ENCODE peak calls at places on chromosomes 7 and 10, in ten cellular contexts. One of them, this sample, is unnamed.

GRCh38 chr10:87635498-87636312 is 24.0 kb upstream of the PAPSS2 start:
- DNase-seq in HFFc6: peak
- DNase-seq in activated gamma-delta T cell: no peak
- DNase-seq in endothelial cell of umbilical vein: peak
- DNase-seq in T-helper 9 cell: no peak
- DNase-seq in pons: no peak
- DNase-seq in activated CD4-positive, alpha-beta T cell treated with anti-CD3 and anti-CD28 coated beads, Interleukin-2, amount 50 U/mL, for 4 hours: no peak
- DNase-seq in GM04504: peak
- DNase-seq in T-cell: no peak
- DNase-seq in endodermal cell: no peak
- DNase-seq in this sample: no peak

GRCh38 chr10:132632851-132633684 is 95.5 kb downstream of the INPP5A start:
- DNase-seq in pons: no peak
- DNase-seq in GM04504: no peak
- DNase-seq in activated gamma-delta T cell: no peak
- DNase-seq in activated CD4-positive, alpha-beta T cell treated with anti-CD3 and anti-CD28 coated beads, Interleukin-2, amount 50 U/mL, for 4 hours: no peak
- DNase-seq in endodermal cell: no peak
- DNase-seq in T-helper 9 cell: no peak
- DNase-seq in endothelial cell of umbilical vein: no peak
- DNase-seq in T-cell: no peak
- DNase-seq in HFFc6: peak
- DNase-seq in this sample: no peak

GRCh38 chr7:26457702-26458327 is 166.2 kb downstream of the SNX10 start:
- DNase-seq in activated gamma-delta T cell: no peak
- DNase-seq in pons: no peak
- DNase-seq in T-helper 9 cell: no peak
- DNase-seq in T-cell: no peak
- DNase-seq in endothelial cell of umbilical vein: peak
- DNase-seq in endodermal cell: no peak
- DNase-seq in HFFc6: no peak
- DNase-seq in GM04504: no peak
- DNase-seq in activated CD4-positive, alpha-beta T cell treated with anti-CD3 and anti-CD28 coated beads, Interleukin-2, amount 50 U/mL, for 4 hours: no peak
- DNase-seq in this sample: no peak

GRCh38 chr10:50447691-50448090 is 176.1 kb downstream of the SGMS1 start:
- DNase-seq in endothelial cell of umbilical vein: no peak
- DNase-seq in GM04504: no peak
- DNase-seq in HFFc6: no peak
- DNase-seq in T-helper 9 cell: no peak
- DNase-seq in T-cell: no peak
- DNase-seq in activated gamma-delta T cell: no peak
- DNase-seq in activated CD4-positive, alpha-beta T cell treated with anti-CD3 and anti-CD28 coated beads, Interleukin-2, amount 50 U/mL, for 4 hours: no peak
- DNase-seq in endodermal cell: no peak
- DNase-seq in pons: no peak
- DNase-seq in this sample: no peak

GRCh38 chr10:120415709-120416330 is 41.2 kb upstream of the PLPP4 start:
- DNase-seq in activated CD4-positive, alpha-beta T cell treated with anti-CD3 and anti-CD28 coated beads, Interleukin-2, amount 50 U/mL, for 4 hours: no peak
- DNase-seq in T-helper 9 cell: no peak
- DNase-seq in pons: no peak
- DNase-seq in GM04504: no peak
- DNase-seq in activated gamma-delta T cell: no peak
- DNase-seq in T-cell: no peak
- DNase-seq in HFFc6: peak
- DNase-seq in endodermal cell: no peak
- DNase-seq in endothelial cell of umbilical vein: peak
- DNase-seq in this sample: no peak

GRCh38 chr7:50528266-50529092 is 36.7 kb downstream of the DDC start:
- DNase-seq in endodermal cell: peak
- DNase-seq in activated CD4-positive, alpha-beta T cell treated with anti-CD3 and anti-CD28 coated beads, Interleukin-2, amount 50 U/mL, for 4 hours: no peak
- DNase-seq in T-helper 9 cell: no peak
- DNase-seq in endothelial cell of umbilical vein: no peak
- DNase-seq in GM04504: no peak
- DNase-seq in pons: no peak
- DNase-seq in T-cell: no peak
- DNase-seq in HFFc6: no peak
- DNase-seq in activated gamma-delta T cell: no peak
- DNase-seq in this sample: no peak

GRCh38 chr7:147405621-147406020 is 1184.9 kb upstream of the C7orf33 start:
- DNase-seq in endothelial cell of umbilical vein: no peak
- DNase-seq in endodermal cell: no peak
- DNase-seq in activated CD4-positive, alpha-beta T cell treated with anti-CD3 and anti-CD28 coated beads, Interleukin-2, amount 50 U/mL, for 4 hours: no peak
- DNase-seq in activated gamma-delta T cell: no peak
- DNase-seq in pons: no peak
- DNase-seq in HFFc6: no peak
- DNase-seq in T-cell: no peak
- DNase-seq in T-helper 9 cell: no peak
- DNase-seq in GM04504: no peak
- DNase-seq in this sample: no peak

GRCh38 chr7:84271550-84271949 is 77.0 kb upstream of the SEMA3A start:
- DNase-seq in T-cell: no peak
- DNase-seq in GM04504: no peak
- DNase-seq in endodermal cell: no peak
- DNase-seq in pons: no peak
- DNase-seq in T-helper 9 cell: no peak
- DNase-seq in activated gamma-delta T cell: no peak
- DNase-seq in activated CD4-positive, alpha-beta T cell treated with anti-CD3 and anti-CD28 coated beads, Interleukin-2, amount 50 U/mL, for 4 hours: no peak
- DNase-seq in HFFc6: no peak
- DNase-seq in endothelial cell of umbilical vein: no peak
- DNase-seq in this sample: peak

GRCh38 chr7:46558482-46559193 is 637.6 kb upstream of the IGFBP3 start:
- DNase-seq in activated CD4-positive, alpha-beta T cell treated with anti-CD3 and anti-CD28 coated beads, Interleukin-2, amount 50 U/mL, for 4 hours: no peak
- DNase-seq in T-helper 9 cell: no peak
- DNase-seq in endothelial cell of umbilical vein: no peak
- DNase-seq in T-cell: no peak
- DNase-seq in GM04504: peak
- DNase-seq in pons: no peak
- DNase-seq in HFFc6: peak
- DNase-seq in activated gamma-delta T cell: no peak
- DNase-seq in endodermal cell: no peak
- DNase-seq in this sample: no peak